ENCODE peak calls at places on chromosomes 1 and 21, in six cellular contexts. One of them, this sample, is unnamed.

GRCh38 chr1:42734201-42735035 is 5.6 kb downstream of the CLDN19 start:
- DNase-seq in cardiac fibroblast: no peak
- DNase-seq in NCI-H1048: no peak
- DNase-seq in foreskin fibroblast: no peak
- DNase-seq in fibroblast of mammary gland: no peak
- DNase-seq in breast epithelium: no peak
- DNase-seq in this sample: no peak

GRCh38 chr1:158060001-158060400 is 66.6 kb downstream of the KIRREL1 start:
- DNase-seq in breast epithelium: no peak
- DNase-seq in NCI-H1048: no peak
- DNase-seq in foreskin fibroblast: no peak
- DNase-seq in fibroblast of mammary gland: no peak
- DNase-seq in cardiac fibroblast: no peak
- DNase-seq in this sample: no peak

GRCh38 chr1:89695847-89696246 is 62.9 kb downstream of the LRRC8C start:
- DNase-seq in breast epithelium: no peak
- DNase-seq in NCI-H1048: no peak
- DNase-seq in foreskin fibroblast: no peak
- DNase-seq in fibroblast of mammary gland: no peak
- DNase-seq in cardiac fibroblast: no peak
- DNase-seq in this sample: no peak

GRCh38 chr21:13937236-13937635 is 273.5 kb downstream of the LIPI start:
- DNase-seq in NCI-H1048: no peak
- DNase-seq in breast epithelium: no peak
- DNase-seq in cardiac fibroblast: no peak
- DNase-seq in foreskin fibroblast: no peak
- DNase-seq in fibroblast of mammary gland: no peak
- DNase-seq in this sample: peak

GRCh38 chr1:30783244-30783915 is 25.8 kb upstream of the LAPTM5 start:
- DNase-seq in foreskin fibroblast: no peak
- DNase-seq in cardiac fibroblast: no peak
- DNase-seq in NCI-H1048: no peak
- DNase-seq in breast epithelium: no peak
- DNase-seq in fibroblast of mammary gland: no peak
- DNase-seq in this sample: no peak

GRCh38 chr1:94903318-94904009 is 23.4 kb downstream of the CNN3 start:
- DNase-seq in breast epithelium: no peak
- DNase-seq in NCI-H1048: no peak
- DNase-seq in foreskin fibroblast: no peak
- DNase-seq in cardiac fibroblast: no peak
- DNase-seq in fibroblast of mammary gland: peak
- DNase-seq in this sample: no peak

GRCh38 chr21:33234618-33235520 is 5.1 kb downstream of the IFNAR2 start:
- DNase-seq in foreskin fibroblast: no peak
- DNase-seq in NCI-H1048: no peak
- DNase-seq in cardiac fibroblast: no peak
- DNase-seq in breast epithelium: no peak
- DNase-seq in fibroblast of mammary gland: no peak
- DNase-seq in this sample: no peak

GRCh38 chr1:42214447-42214871 is 49.9 kb upstream of the GUCA2A start:
- DNase-seq in cardiac fibroblast: peak
- DNase-seq in foreskin fibroblast: peak
- DNase-seq in NCI-H1048: no peak
- DNase-seq in fibroblast of mammary gland: peak
- DNase-seq in breast epithelium: peak
- DNase-seq in this sample: no peak

GRCh38 chr1:8077120-8077573 is 51.0 kb upstream of the ERRFI1 start:
- DNase-seq in cardiac fibroblast: peak
- DNase-seq in NCI-H1048: no peak
- DNase-seq in breast epithelium: peak
- DNase-seq in fibroblast of mammary gland: peak
- DNase-seq in foreskin fibroblast: peak
- DNase-seq in this sample: no peak

GRCh38 chr1:42943166-42943565 is 15.5 kb downstream of the SLC2A1 start:
- DNase-seq in foreskin fibroblast: no peak
- DNase-seq in NCI-H1048: no peak
- DNase-seq in cardiac fibroblast: peak
- DNase-seq in fibroblast of mammary gland: no peak
- DNase-seq in breast epithelium: peak
- DNase-seq in this sample: no peak

GRCh38 chr1:82562448-82562847 is 761.7 kb downstream of the ADGRL2 start:
- DNase-seq in fibroblast of mammary gland: no peak
- DNase-seq in cardiac fibroblast: no peak
- DNase-seq in foreskin fibroblast: peak
- DNase-seq in breast epithelium: no peak
- DNase-seq in NCI-H1048: no peak
- DNase-seq in this sample: no peak

GRCh38 chr1:203172184-203173115 is 3.2 kb downstream of the MYBPH start:
- DNase-seq in fibroblast of mammary gland: peak
- DNase-seq in foreskin fibroblast: peak
- DNase-seq in NCI-H1048: peak
- DNase-seq in breast epithelium: peak
- DNase-seq in cardiac fibroblast: peak
- DNase-seq in this sample: peak

GRCh38 chr1:36966242-36966641 is 68.1 kb downstream of the GRIK3 start:
- DNase-seq in cardiac fibroblast: peak
- DNase-seq in breast epithelium: no peak
- DNase-seq in fibroblast of mammary gland: no peak
- DNase-seq in foreskin fibroblast: peak
- DNase-seq in NCI-H1048: no peak
- DNase-seq in this sample: no peak

GRCh38 chr1:116111196-116112021 is at the start of gene MAB21L3:
- DNase-seq in breast epithelium: no peak
- DNase-seq in cardiac fibroblast: no peak
- DNase-seq in fibroblast of mammary gland: no peak
- DNase-seq in NCI-H1048: no peak
- DNase-seq in foreskin fibroblast: no peak
- DNase-seq in this sample: no peak

GRCh38 chr1:109257682-109258421 is 8.5 kb downstream of the CELSR2 start:
- DNase-seq in fibroblast of mammary gland: no peak
- DNase-seq in foreskin fibroblast: no peak
- DNase-seq in cardiac fibroblast: no peak
- DNase-seq in NCI-H1048: no peak
- DNase-seq in breast epithelium: no peak
- DNase-seq in this sample: peak

GRCh38 chr1:80358141-80358540 is 1351.6 kb upstream of the ADGRL4 start:
- DNase-seq in foreskin fibroblast: peak
- DNase-seq in fibroblast of mammary gland: no peak
- DNase-seq in NCI-H1048: no peak
- DNase-seq in cardiac fibroblast: no peak
- DNase-seq in breast epithelium: no peak
- DNase-seq in this sample: no peak

GRCh38 chr1:111475706-111476105 is 1.9 kb downstream of the C1orf162 start:
- DNase-seq in NCI-H1048: no peak
- DNase-seq in breast epithelium: no peak
- DNase-seq in cardiac fibroblast: no peak
- DNase-seq in fibroblast of mammary gland: no peak
- DNase-seq in foreskin fibroblast: no peak
- DNase-seq in this sample: no peak

GRCh38 chr1:235907897-235908240 is 41.2 kb upstream of the LYST start:
- DNase-seq in fibroblast of mammary gland: no peak
- DNase-seq in cardiac fibroblast: no peak
- DNase-seq in foreskin fibroblast: no peak
- DNase-seq in NCI-H1048: no peak
- DNase-seq in breast epithelium: no peak
- DNase-seq in this sample: no peak

GRCh38 chr1:200184196-200184595 is 156.7 kb downstream of the NR5A2 start:
- DNase-seq in cardiac fibroblast: peak
- DNase-seq in NCI-H1048: peak
- DNase-seq in fibroblast of mammary gland: peak
- DNase-seq in foreskin fibroblast: peak
- DNase-seq in breast epithelium: peak
- DNase-seq in this sample: no peak

GRCh38 chr1:222233441-222234180 is 314.3 kb downstream of the HHIPL2 start:
- DNase-seq in NCI-H1048: no peak
- DNase-seq in cardiac fibroblast: peak
- DNase-seq in breast epithelium: no peak
- DNase-seq in fibroblast of mammary gland: no peak
- DNase-seq in foreskin fibroblast: no peak
- DNase-seq in this sample: no peak

GRCh38 chr1:94045465-94046056 is 75.4 kb downstream of the ABCA4 start:
- DNase-seq in NCI-H1048: no peak
- DNase-seq in foreskin fibroblast: peak
- DNase-seq in fibroblast of mammary gland: peak
- DNase-seq in breast epithelium: peak
- DNase-seq in cardiac fibroblast: peak
- DNase-seq in this sample: peak

GRCh38 chr21:44911384-44912157 is 9.1 kb downstream of the ITGB2 start:
- DNase-seq in NCI-H1048: no peak
- DNase-seq in fibroblast of mammary gland: no peak
- DNase-seq in cardiac fibroblast: no peak
- DNase-seq in breast epithelium: peak
- DNase-seq in foreskin fibroblast: no peak
- DNase-seq in this sample: peak

GRCh38 chr1:76240321-76240720 is 165.8 kb downstream of the ST6GALNAC3 start:
- DNase-seq in cardiac fibroblast: no peak
- DNase-seq in foreskin fibroblast: peak
- DNase-seq in NCI-H1048: no peak
- DNase-seq in fibroblast of mammary gland: no peak
- DNase-seq in breast epithelium: no peak
- DNase-seq in this sample: no peak

GRCh38 chr1:43619996-43620920 is 29.7 kb upstream of the KDM4A start:
- DNase-seq in fibroblast of mammary gland: no peak
- DNase-seq in NCI-H1048: no peak
- DNase-seq in breast epithelium: no peak
- DNase-seq in cardiac fibroblast: no peak
- DNase-seq in foreskin fibroblast: no peak
- DNase-seq in this sample: no peak

GRCh38 chr1:52551476-52552235 is 1.2 kb downstream of the TUT4 start:
- DNase-seq in breast epithelium: no peak
- DNase-seq in foreskin fibroblast: peak
- DNase-seq in NCI-H1048: no peak
- DNase-seq in cardiac fibroblast: peak
- DNase-seq in fibroblast of mammary gland: peak
- DNase-seq in this sample: no peak

GRCh38 chr1:66729130-66729922 is 22.9 kb upstream of the DYNLT5 start:
- DNase-seq in cardiac fibroblast: peak
- DNase-seq in foreskin fibroblast: peak
- DNase-seq in fibroblast of mammary gland: no peak
- DNase-seq in breast epithelium: no peak
- DNase-seq in NCI-H1048: no peak
- DNase-seq in this sample: no peak

GRCh38 chr1:177748080-177748801 is 221.6 kb downstream of the SEC16B start:
- DNase-seq in NCI-H1048: no peak
- DNase-seq in fibroblast of mammary gland: no peak
- DNase-seq in breast epithelium: no peak
- DNase-seq in foreskin fibroblast: no peak
- DNase-seq in cardiac fibroblast: no peak
- DNase-seq in this sample: no peak

GRCh38 chr1:41613646-41614592 is 129.4 kb upstream of the EDN2 start:
- DNase-seq in cardiac fibroblast: peak
- DNase-seq in breast epithelium: no peak
- DNase-seq in foreskin fibroblast: peak
- DNase-seq in fibroblast of mammary gland: peak
- DNase-seq in NCI-H1048: no peak
- DNase-seq in this sample: peak

GRCh38 chr1:181737056-181737455 is 253.7 kb downstream of the CACNA1E start:
- DNase-seq in cardiac fibroblast: no peak
- DNase-seq in NCI-H1048: no peak
- DNase-seq in foreskin fibroblast: no peak
- DNase-seq in breast epithelium: no peak
- DNase-seq in fibroblast of mammary gland: no peak
- DNase-seq in this sample: no peak

GRCh38 chr21:35730325-35730724 is 330.0 kb downstream of the SETD4 start:
- DNase-seq in fibroblast of mammary gland: no peak
- DNase-seq in breast epithelium: no peak
- DNase-seq in foreskin fibroblast: no peak
- DNase-seq in cardiac fibroblast: no peak
- DNase-seq in NCI-H1048: no peak
- DNase-seq in this sample: no peak

GRCh38 chr1:10594481-10595050 is 119.8 kb downstream of the PEX14 start:
- DNase-seq in cardiac fibroblast: no peak
- DNase-seq in NCI-H1048: no peak
- DNase-seq in foreskin fibroblast: no peak
- DNase-seq in fibroblast of mammary gland: no peak
- DNase-seq in breast epithelium: no peak
- DNase-seq in this sample: no peak

GRCh38 chr1:247332901-247333361 is 1.3 kb upstream of the ZNF496 start:
- DNase-seq in NCI-H1048: no peak
- DNase-seq in cardiac fibroblast: peak
- DNase-seq in foreskin fibroblast: peak
- DNase-seq in fibroblast of mammary gland: peak
- DNase-seq in breast epithelium: peak
- DNase-seq in this sample: no peak

GRCh38 chr1:9125325-9125724 is 3.6 kb downstream of the GPR157 start:
- DNase-seq in fibroblast of mammary gland: no peak
- DNase-seq in NCI-H1048: no peak
- DNase-seq in cardiac fibroblast: no peak
- DNase-seq in foreskin fibroblast: no peak
- DNase-seq in breast epithelium: no peak
- DNase-seq in this sample: no peak